ENCODE peak calls at places on chromosomes 11 and 22, in eight cellular contexts. One of them, this sample, is unnamed.
A peak's percentile ranks its signal among the peaks of the same experiment; 100 is the strongest.

GRCh38 chr22:49534386-49534785 is 293.3 kb downstream of the BRD1 start:
- DNase-seq in activated CD4-positive, alpha-beta memory T cell treated with anti-CD3 and anti-CD28 coated beads, Interleukin-2, amount 10 ng/mL, durations not matched to agents 7 days and 5 days: no peak
- DNase-seq in mesenteric fat pad: peak; percentile 62
- DNase-seq in activated CD4-positive, alpha-beta T cell treated with anti-CD3 and anti-CD28 coated beads for 24 hours: no peak
- DNase-seq in GM12878: no peak
- DNase-seq in GF-D8: no peak
- DNase-seq in dermis microvascular lymphatic vessel endothelial cell: no peak
- DNase-seq in T-helper 9 cell: no peak
- DNase-seq in this sample: no peak

GRCh38 chr11:63880031-63880841 is 36.7 kb downstream of the RCOR2 start:
- DNase-seq in activated CD4-positive, alpha-beta memory T cell treated with anti-CD3 and anti-CD28 coated beads, Interleukin-2, amount 10 ng/mL, durations not matched to agents 7 days and 5 days: no peak
- DNase-seq in mesenteric fat pad: no peak
- DNase-seq in activated CD4-positive, alpha-beta T cell treated with anti-CD3 and anti-CD28 coated beads for 24 hours: no peak
- DNase-seq in GM12878: no peak
- DNase-seq in GF-D8: no peak
- DNase-seq in dermis microvascular lymphatic vessel endothelial cell: no peak
- DNase-seq in T-helper 9 cell: no peak
- DNase-seq in this sample: no peak

GRCh38 chr11:63017306-63017974 is 1.8 kb upstream of the SLC22A8 start:
- DNase-seq in activated CD4-positive, alpha-beta memory T cell treated with anti-CD3 and anti-CD28 coated beads, Interleukin-2, amount 10 ng/mL, durations not matched to agents 7 days and 5 days: no peak
- DNase-seq in mesenteric fat pad: peak; percentile 55
- DNase-seq in activated CD4-positive, alpha-beta T cell treated with anti-CD3 and anti-CD28 coated beads for 24 hours: no peak
- DNase-seq in GM12878: no peak
- DNase-seq in GF-D8: no peak
- DNase-seq in dermis microvascular lymphatic vessel endothelial cell: peak; percentile 88
- DNase-seq in T-helper 9 cell: no peak
- DNase-seq in this sample: no peak

GRCh38 chr11:76277298-76278175 is 71.2 kb upstream of the WNT11 start:
- DNase-seq in activated CD4-positive, alpha-beta memory T cell treated with anti-CD3 and anti-CD28 coated beads, Interleukin-2, amount 10 ng/mL, durations not matched to agents 7 days and 5 days: no peak
- DNase-seq in mesenteric fat pad: no peak
- DNase-seq in activated CD4-positive, alpha-beta T cell treated with anti-CD3 and anti-CD28 coated beads for 24 hours: no peak
- DNase-seq in GM12878: no peak
- DNase-seq in GF-D8: no peak
- DNase-seq in dermis microvascular lymphatic vessel endothelial cell: no peak
- DNase-seq in T-helper 9 cell: no peak
- DNase-seq in this sample: no peak

GRCh38 chr11:60905551-60906113 is 753 bp downstream of the PRPF19 start:
- DNase-seq in activated CD4-positive, alpha-beta memory T cell treated with anti-CD3 and anti-CD28 coated beads, Interleukin-2, amount 10 ng/mL, durations not matched to agents 7 days and 5 days: no peak
- DNase-seq in mesenteric fat pad: no peak
- DNase-seq in activated CD4-positive, alpha-beta T cell treated with anti-CD3 and anti-CD28 coated beads for 24 hours: no peak
- DNase-seq in GM12878: no peak
- DNase-seq in GF-D8: no peak
- DNase-seq in dermis microvascular lymphatic vessel endothelial cell: peak; percentile 62
- DNase-seq in T-helper 9 cell: no peak
- DNase-seq in this sample: no peak

GRCh38 chr11:77346906-77347603 is 45.6 kb upstream of the GDPD4 start:
- DNase-seq in activated CD4-positive, alpha-beta memory T cell treated with anti-CD3 and anti-CD28 coated beads, Interleukin-2, amount 10 ng/mL, durations not matched to agents 7 days and 5 days: no peak
- DNase-seq in mesenteric fat pad: no peak
- DNase-seq in activated CD4-positive, alpha-beta T cell treated with anti-CD3 and anti-CD28 coated beads for 24 hours: no peak
- DNase-seq in GM12878: no peak
- DNase-seq in GF-D8: no peak
- DNase-seq in dermis microvascular lymphatic vessel endothelial cell: no peak
- DNase-seq in T-helper 9 cell: no peak
- DNase-seq in this sample: no peak

GRCh38 chr22:27801616-27802388 is at the start of gene MN1:
- DNase-seq in activated CD4-positive, alpha-beta memory T cell treated with anti-CD3 and anti-CD28 coated beads, Interleukin-2, amount 10 ng/mL, durations not matched to agents 7 days and 5 days: peak; percentile 18
- DNase-seq in mesenteric fat pad: no peak
- DNase-seq in activated CD4-positive, alpha-beta T cell treated with anti-CD3 and anti-CD28 coated beads for 24 hours: peak; percentile 27
- DNase-seq in GM12878: no peak
- DNase-seq in GF-D8: no peak
- DNase-seq in dermis microvascular lymphatic vessel endothelial cell: peak; percentile 75
- DNase-seq in T-helper 9 cell: peak; percentile 25
- DNase-seq in this sample: no peak

GRCh38 chr11:110971110-110971509 is 258.9 kb upstream of the ARHGAP20 start:
- DNase-seq in activated CD4-positive, alpha-beta memory T cell treated with anti-CD3 and anti-CD28 coated beads, Interleukin-2, amount 10 ng/mL, durations not matched to agents 7 days and 5 days: no peak
- DNase-seq in mesenteric fat pad: no peak
- DNase-seq in activated CD4-positive, alpha-beta T cell treated with anti-CD3 and anti-CD28 coated beads for 24 hours: no peak
- DNase-seq in GM12878: no peak
- DNase-seq in GF-D8: no peak
- DNase-seq in dermis microvascular lymphatic vessel endothelial cell: no peak
- DNase-seq in T-helper 9 cell: no peak
- DNase-seq in this sample: no peak

GRCh38 chr11:6576471-6577373 is 26.7 kb downstream of the RRP8 start:
- DNase-seq in activated CD4-positive, alpha-beta memory T cell treated with anti-CD3 and anti-CD28 coated beads, Interleukin-2, amount 10 ng/mL, durations not matched to agents 7 days and 5 days: no peak
- DNase-seq in mesenteric fat pad: no peak
- DNase-seq in activated CD4-positive, alpha-beta T cell treated with anti-CD3 and anti-CD28 coated beads for 24 hours: no peak
- DNase-seq in GM12878: no peak
- DNase-seq in GF-D8: no peak
- DNase-seq in dermis microvascular lymphatic vessel endothelial cell: peak; percentile 77
- DNase-seq in T-helper 9 cell: no peak
- DNase-seq in this sample: no peak

GRCh38 chr11:93850585-93851018 is at the start of gene VSTM5:
- DNase-seq in activated CD4-positive, alpha-beta memory T cell treated with anti-CD3 and anti-CD28 coated beads, Interleukin-2, amount 10 ng/mL, durations not matched to agents 7 days and 5 days: no peak
- DNase-seq in mesenteric fat pad: no peak
- DNase-seq in activated CD4-positive, alpha-beta T cell treated with anti-CD3 and anti-CD28 coated beads for 24 hours: no peak
- DNase-seq in GM12878: no peak
- DNase-seq in GF-D8: no peak
- DNase-seq in dermis microvascular lymphatic vessel endothelial cell: no peak
- DNase-seq in T-helper 9 cell: no peak
- DNase-seq in this sample: no peak

This sample was measured in SIG-M5.